ENCODE peak calls at places on chromosome 7, in eight cellular contexts. W, L, U, N, Y, O, S and Q are unnamed samples.

GRCh38 chr7:47128719-47129118 is 453.2 kb downstream of the TNS3 start:
- DNase-seq in Y (no peak), L (no peak), S (no peak), N (no peak), O (no peak), W (no peak), U (no peak), Q (no peak)

GRCh38 chr7:123057926-123058325 is 62.4 kb upstream of the TAS2R16 start:
- DNase-seq in U (no peak), N (no peak), Y (no peak), O (no peak), L (no peak), W (no peak), S (no peak), Q (no peak)

GRCh38 chr7:50791921-50792341 is 9.2 kb upstream of the GRB10 start:
- DNase-seq in N (no peak), Y (no peak), O (no peak), L (no peak), S (no peak), W (peak; percentile 80), U (no peak), Q (no peak)

GRCh38 chr7:140564643-140565042 is 76.0 kb downstream of the DENND2A start:
- DNase-seq in O (no peak), U (no peak), Y (peak; percentile 89), L (no peak), W (no peak), S (no peak), N (no peak), Q (no peak)

GRCh38 chr7:107563072-107563760 is 504 bp downstream of the COG5 start:
- DNase-seq in L (no peak), U (no peak), Y (no peak), N (no peak), W (no peak), O (no peak), S (no peak), Q (no peak)

GRCh38 chr7:30584970-30585369 is 9.7 kb upstream of the GARS1 start:
- DNase-seq in S (no peak), Y (no peak), U (no peak), L (no peak), N (no peak), W (no peak), O (no peak), Q (no peak)

GRCh38 chr7:6252748-6253147 is 19.7 kb downstream of the CYTH3 start:
- DNase-seq in U (no peak), S (no peak), N (no peak), Y (no peak), O (no peak), L (no peak), W (peak; percentile 53), Q (no peak)

GRCh38 chr7:8566016-8566415 is 132.6 kb downstream of the NXPH1 start:
- DNase-seq in L (no peak), S (no peak), O (no peak), Y (no peak), W (no peak), N (no peak), U (no peak), Q (no peak)

GRCh38 chr7:100166966-100167911 is 1.2 kb downstream of the GAL3ST4 start:
- DNase-seq in Y (no peak), O (no peak), L (peak; percentile 56), S (no peak), N (no peak), U (no peak), W (no peak), Q (no peak)

GRCh38 chr7:11054033-11054432 is 80.4 kb downstream of the PHF14 start:
- DNase-seq in O (no peak), L (no peak), Y (no peak), S (no peak), W (no peak), U (no peak), N (no peak), Q (no peak)

GRCh38 chr7:33950047-33950714 is 44.8 kb downstream of the BMPER start:
- DNase-seq in O (no peak), L (no peak), Y (no peak), W (no peak), U (no peak), S (no peak), N (no peak), Q (no peak)

GRCh38 chr7:130960208-130960988 is 226.4 kb upstream of the KLF14 start:
- DNase-seq in N (peak; percentile 44), Y (peak; percentile 99), L (no peak), S (no peak), W (peak; percentile 98), U (no peak), O (no peak), Q (peak; percentile 72)

GRCh38 chr7:44973610-44974401 is 5.0 kb downstream of the MYO1G start:
- DNase-seq in O (no peak), U (no peak), L (no peak), W (peak; percentile 53), N (no peak), Y (no peak), S (no peak), Q (no peak)

GRCh38 chr7:93138576-93138975 is 9.6 kb downstream of the SAMD9L start:
- DNase-seq in Y (no peak), L (no peak), N (no peak), W (no peak), O (no peak), U (no peak), S (no peak), Q (no peak)

GRCh38 chr7:123769371-123769770 is 20.6 kb upstream of the WASL start:
- DNase-seq in N (no peak), S (no peak), U (peak; percentile 17), W (peak; percentile 77), L (no peak), O (no peak), Y (no peak), Q (no peak)

GRCh38 chr7:18693401-18693800 is 197.9 kb downstream of the HDAC9 start:
- DNase-seq in L (no peak), O (no peak), W (peak; percentile 92), S (no peak), U (peak; percentile 19), Y (no peak), N (no peak), Q (no peak)

GRCh38 chr7:100132697-100133137 is 6.0 kb downstream of the MBLAC1 start:
- DNase-seq in L (peak; percentile 88), W (peak; percentile 78), S (no peak), U (no peak), O (no peak), Y (no peak), N (no peak), Q (no peak)

GRCh38 chr7:157485361-157485831 is 148.6 kb downstream of the DNAJB6 start:
- DNase-seq in N (no peak), W (no peak), L (peak; percentile 54), O (no peak), S (peak; percentile 36), Y (no peak), U (no peak), Q (no peak)

GRCh38 chr7:158689500-158689899 is 15.1 kb downstream of the NCAPG2 start:
- DNase-seq in L (no peak), S (no peak), W (no peak), N (no peak), Y (no peak), O (no peak), U (no peak), Q (no peak)

GRCh38 chr7:16484453-16485158 is 19.1 kb upstream of the SOSTDC1 start:
- DNase-seq in Y (peak; percentile 74), U (no peak), L (no peak), O (no peak), S (no peak), W (peak; percentile 83), N (no peak), Q (no peak)

DNA sequence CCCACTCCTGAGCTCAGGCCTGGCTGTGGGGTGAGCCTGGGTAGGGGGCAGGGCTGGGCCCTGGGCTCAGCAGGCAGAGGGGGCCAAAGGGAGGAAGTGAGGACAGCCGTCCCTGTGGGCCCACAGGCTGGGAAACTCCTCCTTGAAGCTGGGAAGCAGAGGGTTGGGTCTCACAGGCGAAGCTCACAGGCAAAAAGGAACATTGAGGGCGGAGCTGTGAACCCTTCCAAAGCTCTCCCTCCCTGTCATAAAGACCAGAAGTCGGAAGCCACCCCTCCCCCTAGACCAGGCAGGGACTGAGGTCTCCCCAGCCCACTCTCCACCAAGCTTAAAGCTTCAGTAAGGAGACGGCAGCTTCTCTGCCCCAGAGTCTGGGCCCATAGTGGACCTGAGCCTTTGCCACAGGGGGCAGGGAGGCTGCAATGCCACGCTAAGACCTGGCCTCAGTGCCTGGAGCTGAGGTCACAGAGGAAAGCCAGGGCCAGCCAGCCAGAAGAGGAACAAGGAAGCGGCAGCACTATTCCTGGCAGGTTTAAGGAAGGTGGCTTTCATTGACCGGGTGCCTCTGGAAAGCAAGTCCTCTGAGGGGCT is 1.0 kb upstream of the KCP start:
- DNase-seq in O (no peak), L (peak; percentile 63), W (peak; percentile 30), S (peak; percentile 71), Y (no peak), U (no peak), N (no peak), Q (no peak)
- H3K4me3 ChIP-seq in O (no peak overlapping the region), L (no peak overlapping the region), W (no peak overlapping the region), S (no peak overlapping the region), Y (no peak overlapping the region), U (no peak overlapping the region), N (no peak overlapping the region), Q (no peak overlapping the region)

GRCh38 chr7:72077776-72078175 is 334.4 kb downstream of the CALN1 start:
- DNase-seq in W (no peak), Y (no peak), L (no peak), N (no peak), U (no peak), S (no peak), O (no peak), Q (no peak)
- TF ChIP-seq CTCF in W (no peak), Y (no peak), L (no peak), N (no peak), U (no peak), S (no peak), O (no peak), Q (no peak)

GRCh38 chr7:84136809-84137208 is 57.8 kb downstream of the SEMA3A start:
- DNase-seq in Y (no peak), L (no peak), W (no peak), U (no peak), O (no peak), S (no peak), N (no peak), Q (no peak)
- H3K4me3 ChIP-seq in Y (no peak overlapping the region), L (no peak overlapping the region), W (no peak overlapping the region), U (no peak overlapping the region), O (no peak overlapping the region), S (no peak overlapping the region), N (no peak overlapping the region), Q (no peak overlapping the region)

DNA sequence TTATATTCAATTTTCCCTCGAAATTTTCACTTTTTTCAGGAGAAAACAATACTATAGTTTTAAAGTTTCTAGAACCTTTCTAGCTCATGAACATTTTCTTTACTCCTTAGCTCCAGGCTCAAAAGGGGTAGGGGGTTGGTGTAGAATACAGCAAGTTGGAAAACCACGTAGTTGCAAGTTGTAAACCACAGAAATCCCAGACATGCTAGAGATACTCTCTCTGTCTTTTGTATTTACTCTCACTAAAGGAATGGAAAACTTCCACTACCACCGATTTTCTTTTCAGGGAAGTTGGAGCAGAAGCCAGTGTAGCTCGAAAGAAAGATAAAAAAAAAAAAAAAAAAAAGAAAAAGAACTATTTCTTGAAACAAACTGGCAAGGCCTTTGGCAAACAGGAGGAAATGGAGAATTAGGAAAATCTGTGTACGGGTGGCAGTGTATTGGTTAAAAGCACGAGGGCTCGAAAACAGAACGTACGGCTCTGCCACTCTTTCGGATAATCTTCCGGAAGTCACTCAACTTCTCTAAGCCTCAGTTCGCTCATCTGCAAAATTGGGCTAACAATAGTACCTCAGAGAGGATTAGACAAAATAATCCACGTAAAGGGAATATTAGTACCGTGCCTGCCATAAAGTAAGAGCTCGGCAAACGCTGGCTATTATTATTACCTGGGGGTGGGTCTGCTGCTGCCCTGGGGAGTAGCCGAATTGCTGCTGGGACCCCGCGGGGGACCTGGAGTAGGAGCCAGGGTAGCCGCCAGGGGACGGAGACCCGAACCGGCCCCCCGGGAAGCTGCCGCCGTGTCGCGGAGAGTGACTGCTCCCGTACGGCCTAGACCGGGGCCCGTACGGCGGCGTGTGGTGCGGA is 628 bp downstream of the MPLKIP start:
- DNase-seq in U (no peak), Y (no peak), W (peak; percentile 35), S (peak; percentile 79), L (no peak), O (no peak), N (no peak), Q (peak; percentile 8)
- TF ChIP-seq CTCF in U (no peak), Y (no peak), W (no peak), S (no peak), L (no peak), O (no peak), N (no peak), Q (no peak)